ENCODE peak calls at places on chromosomes 7 and 10, in six cellular contexts. U, Q, N, X, D and B are unnamed samples.

GRCh38 chr7:130951976-130952313 is 217.9 kb upstream of the KLF14 start:
- DNase-seq in U (no peak), Q (no peak), N (no peak), X (peak; percentile 48), D (no peak), B (no peak)

GRCh38 chr10:62306663-62307062 is 38.0 kb upstream of the RTKN2 start:
- DNase-seq in U (no peak), Q (peak; percentile 38), N (no peak), X (peak; percentile 16), D (no peak), B (no peak)

GRCh38 chr10:101609481-101609880 is 21.4 kb downstream of the DPCD start:
- DNase-seq in U (no peak), Q (peak; percentile 36), N (no peak), X (no peak), D (peak; percentile 30), B (no peak)

GRCh38 chr7:44257618-44258422 is 57.0 kb downstream of the YKT6 start:
- DNase-seq in U (peak; percentile 75), Q (peak; percentile 89), N (peak; percentile 32), X (no peak), D (peak; percentile 85), B (peak; percentile 48)

GRCh38 chr7:44891372-44891771 is 6.0 kb upstream of the PURB start:
- DNase-seq in U (peak; percentile 75), Q (no peak), N (no peak), X (no peak), D (no peak), B (no peak)

GRCh38 chr10:124693801-124694416 is 50.3 kb downstream of the FAM53B start:
- DNase-seq in U (peak; percentile 57), Q (no peak), N (no peak), X (no peak), D (no peak), B (peak; percentile 35)

GRCh38 chr10:129945941-129946760 is 17.9 kb downstream of the EBF3 start:
- DNase-seq in U (no peak), Q (no peak), N (no peak), X (no peak), D (no peak), B (no peak)

GRCh38 chr7:25124485-25125136 is 449 bp downstream of the CYCS start:
- DNase-seq in U (no peak), Q (no peak), N (no peak), X (no peak), D (no peak), B (no peak)

GRCh38 chr10:76117949-76118348 is 686.5 kb downstream of the LRMDA start:
- DNase-seq in U (no peak), Q (peak; percentile 76), N (no peak), X (no peak), D (peak; percentile 27), B (no peak)

GRCh38 chr7:76074972-76075370 is 27.1 kb downstream of the MDH2 start:
- DNase-seq in U (no peak), Q (peak; percentile 26), N (no peak), X (no peak), D (no peak), B (no peak)

GRCh38 chr7:2063562-2064360 is 169.0 kb downstream of the MAD1L1 start:
- DNase-seq in U (no peak), Q (no peak), N (peak; percentile 73), X (peak; percentile 52), D (no peak), B (no peak)

GRCh38 chr7:44103941-44104879 is at the start of gene AEBP1:
- DNase-seq in U (no peak), Q (peak; percentile 46), N (no peak), X (peak; percentile 65), D (no peak), B (no peak)

GRCh38 chr7:108079291-108080057 is 50.7 kb downstream of the LAMB4 start:
- DNase-seq in U (no peak), Q (peak; percentile 95), N (no peak), X (no peak), D (peak; percentile 90), B (no peak)
- H3K27ac ChIP-seq in U (peak overlapping the region; percentile 61), Q (peak overlapping the region; percentile 78), N (peak overlapping the region; percentile 4), X (no peak overlapping the region), D (peak overlapping the region; percentile 86), B (no peak overlapping the region)

GRCh38 chr10:28632597-28632940 is 44.8 kb upstream of the BAMBI start:
- DNase-seq in U (no peak), Q (peak; percentile 56), N (no peak), X (no peak), D (no peak), B (no peak)
- H3K27ac ChIP-seq in U (no peak overlapping the region), Q (no peak overlapping the region), N (no peak overlapping the region), X (no peak overlapping the region), D (no peak overlapping the region), B (no peak overlapping the region)

DNA sequence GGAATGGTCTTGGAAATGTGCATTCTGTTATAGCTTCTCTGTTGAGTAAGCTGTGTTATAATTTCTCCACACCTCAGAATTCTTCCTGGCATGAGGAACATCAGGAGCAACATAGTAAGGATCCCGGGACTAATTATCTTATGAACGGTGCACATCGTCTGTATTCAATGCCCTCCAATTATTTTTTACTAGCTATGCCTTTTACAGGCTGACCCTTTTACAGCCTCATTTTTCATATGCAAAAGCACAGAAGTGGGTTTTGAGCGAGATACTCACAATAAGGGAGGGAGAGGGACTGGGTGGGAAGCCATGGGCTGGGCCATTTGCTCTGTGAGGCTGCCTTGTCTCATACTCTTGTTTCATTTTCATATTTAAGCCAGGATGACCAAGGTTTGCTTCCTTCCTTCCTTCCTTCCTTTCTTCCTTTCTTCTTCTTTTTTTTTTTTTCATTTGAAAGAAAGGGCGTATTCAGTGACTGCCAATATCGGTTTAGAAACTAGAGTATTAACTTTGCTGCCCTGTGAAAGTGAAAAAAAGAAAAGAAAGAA is 259.3 kb downstream of the TRIL start:
- DNase-seq in U (no peak), Q (no peak), N (no peak), X (no peak), D (no peak), B (no peak)
- H3K27ac ChIP-seq in U (no peak overlapping the region), Q (no peak overlapping the region), N (no peak overlapping the region), X (no peak overlapping the region), D (no peak overlapping the region), B (no peak overlapping the region)

DNA sequence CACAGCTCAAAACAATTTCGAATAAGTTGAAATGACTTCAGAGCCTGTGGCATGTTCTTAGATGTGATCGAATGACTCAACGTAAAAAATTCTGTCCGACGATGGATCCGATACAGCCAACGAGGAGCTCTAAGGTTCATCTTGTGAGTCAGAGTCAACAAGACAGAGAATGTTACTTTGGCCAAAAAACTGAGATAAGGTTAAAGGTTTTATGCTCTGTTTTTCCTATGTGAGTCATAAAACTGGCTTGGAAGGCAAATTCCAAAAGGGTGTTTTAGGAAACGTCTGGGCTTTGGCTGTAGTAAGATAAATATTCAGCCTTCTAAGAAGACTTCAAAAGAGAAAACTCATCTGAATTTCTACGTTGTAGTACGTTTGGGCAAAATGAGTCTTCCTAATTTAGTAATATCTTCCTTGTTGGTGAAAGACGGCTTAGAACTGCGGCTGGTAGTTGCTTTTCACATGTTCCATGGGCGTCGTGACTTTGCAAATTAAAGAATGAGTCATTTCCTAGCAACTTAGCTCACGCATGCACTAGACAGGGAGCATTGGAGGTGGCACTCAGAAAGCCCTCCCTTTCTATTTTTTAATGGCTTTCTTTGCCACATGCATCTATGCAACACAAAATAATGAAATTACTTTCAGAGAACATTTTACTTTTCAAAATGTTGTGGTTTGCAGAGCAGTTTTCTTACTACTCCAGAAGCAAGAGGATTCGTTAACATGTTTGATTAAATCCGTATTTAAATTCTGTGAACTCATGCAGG is 28.2 kb downstream of the PFKP start:
- DNase-seq in U (peak; percentile 58), Q (peak; percentile 100), N (peak; percentile 50), X (no peak), D (peak; percentile 99), B (no peak)
- H3K27ac ChIP-seq in U (peak overlapping the region; percentile 64), Q (peak overlapping the region; percentile 92), N (peak overlapping the region; percentile 42), X (no peak overlapping the region), D (peak overlapping the region; percentile 99), B (no peak overlapping the region)

GRCh38 chr7:6284055-6284400 is 11.6 kb upstream of the CYTH3 start:
- DNase-seq in U (no peak), Q (peak; percentile 58), N (no peak), X (no peak), D (peak; percentile 80), B (no peak)
- H3K27ac ChIP-seq in U (no peak overlapping the region), Q (peak overlapping the region; percentile 99), N (no peak overlapping the region), X (no peak overlapping the region), D (peak overlapping the region; percentile 94), B (no peak overlapping the region)

GRCh38 chr10:7697304-7697822 is 5.8 kb upstream of the ITIH2 start:
- DNase-seq in U (no peak), Q (no peak), N (no peak), X (no peak), D (no peak), B (no peak)

GRCh38 chr10:7701158-7701742 is 1.9 kb upstream of the ITIH2 start:
- DNase-seq in U (no peak), Q (no peak), N (no peak), X (no peak), D (no peak), B (no peak)

GRCh38 chr10:7703140-7703539 is at the start of gene ITIH2:
- DNase-seq in U (no peak), Q (no peak), N (no peak), X (no peak), D (no peak), B (no peak)

GRCh38 chr10:7702288-7702812 is 766 bp upstream of the ITIH2 start:
- DNase-seq in U (no peak), Q (no peak), N (no peak), X (no peak), D (no peak), B (no peak)

DNA sequence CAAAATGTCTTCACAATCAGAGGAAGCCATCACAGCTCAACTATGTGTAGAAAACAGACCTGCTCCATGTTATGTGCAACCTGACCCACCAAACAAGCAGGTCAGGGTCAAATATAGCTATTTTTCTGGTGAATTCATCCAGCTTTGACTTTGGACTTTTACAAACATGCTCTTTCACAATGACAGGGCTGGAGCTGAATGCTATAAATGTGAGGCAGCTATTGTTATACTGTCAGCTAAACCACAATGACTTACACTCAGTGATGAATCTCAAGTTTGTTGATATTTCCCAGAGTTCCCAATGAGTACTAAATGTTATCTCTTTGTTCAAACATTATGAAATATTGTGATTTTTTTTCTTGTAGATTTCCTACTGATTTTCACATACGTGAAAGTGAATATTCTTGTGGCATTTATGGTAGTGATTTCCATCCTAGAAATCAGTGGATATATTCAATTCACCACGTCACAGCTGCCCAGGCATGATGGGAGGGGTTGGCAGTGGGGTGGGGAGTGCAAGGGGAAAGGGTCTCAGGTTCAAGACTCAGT is 2.5 kb upstream of the ITIH2 start:
- DNase-seq in U (no peak), Q (peak; percentile 37), N (no peak), X (no peak), D (peak; percentile 5), B (no peak)
- H3K27ac ChIP-seq in U (no peak overlapping the region), Q (no peak overlapping the region), N (no peak overlapping the region), X (no peak overlapping the region), D (no peak overlapping the region), B (no peak overlapping the region)

DNA sequence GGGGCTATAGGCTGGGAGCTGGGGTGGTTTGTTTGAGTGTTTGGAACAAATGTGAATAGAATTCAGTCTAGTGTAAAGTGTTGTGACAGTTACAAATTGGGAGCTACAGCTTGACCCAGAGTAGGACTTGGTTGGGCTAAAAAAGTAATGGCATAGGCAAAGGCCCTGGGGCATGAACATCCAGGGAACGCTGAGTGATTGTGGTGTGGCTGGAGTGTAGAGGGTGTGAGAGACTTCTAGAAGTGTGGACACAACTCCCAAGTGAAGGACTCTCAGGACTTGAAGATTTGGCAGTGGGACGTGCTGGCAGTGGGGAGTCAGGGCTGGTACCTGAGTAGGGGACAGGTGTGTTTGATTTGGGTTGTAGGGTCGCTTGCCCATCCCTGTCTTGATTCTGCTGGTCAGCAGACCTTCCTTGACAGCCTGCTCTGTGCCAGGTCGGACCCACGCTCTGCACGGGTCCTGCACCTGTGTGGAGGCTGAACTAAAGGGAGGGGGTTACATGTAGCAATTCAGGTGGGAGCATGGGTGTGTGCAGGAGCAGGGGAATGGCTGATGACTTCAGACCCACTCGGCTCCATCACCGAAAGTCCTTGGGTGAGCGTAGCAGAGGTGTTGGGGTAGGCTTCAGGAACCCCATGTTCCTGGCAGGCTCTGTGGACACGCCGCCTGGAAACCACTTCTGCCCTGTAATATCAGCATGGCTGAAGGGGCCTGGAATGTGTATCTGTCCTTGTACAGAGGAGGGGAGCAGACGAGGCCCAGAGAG is 43.3 kb downstream of the ZMIZ1 start:
- DNase-seq in U (no peak), Q (no peak), N (no peak), X (no peak), D (no peak), B (no peak)
- H3K27ac ChIP-seq in U (no peak overlapping the region), Q (peak overlapping the region; percentile 92), N (no peak overlapping the region), X (no peak overlapping the region), D (peak overlapping the region; percentile 19), B (no peak overlapping the region)